ENCODE peak calls at places on chromosomes 4 and X, in nine cellular contexts. One of them, this sample, is unnamed.

GRCh38 chrX:68238568-68238967 is 194.7 kb downstream of the OPHN1 start:
- DNase-seq in IMR-90: no peak
- DNase-seq in HepG2: no peak
- DNase-seq in neural progenitor cell: peak; percentile 21
- DNase-seq in mammary epithelial cell: no peak
- DNase-seq in PC-3: peak; percentile 43
- DNase-seq in GM23338: peak; percentile 64
- DNase-seq in K562: peak; percentile 37
- DNase-seq in H1: peak; percentile 51
- DNase-seq in this sample: no peak

GRCh38 chr4:15336410-15337184 is 91.2 kb upstream of the C1QTNF7 start:
- DNase-seq in IMR-90: peak; percentile 92
- DNase-seq in HepG2: no peak
- DNase-seq in neural progenitor cell: no peak
- DNase-seq in mammary epithelial cell: peak; percentile 34
- DNase-seq in PC-3: peak; percentile 16
- DNase-seq in GM23338: peak; percentile 12
- DNase-seq in K562: no peak
- DNase-seq in H1: no peak
- DNase-seq in this sample: peak; percentile 75

GRCh38 chr4:107155366-107155765 is 119.3 kb upstream of the DKK2 start:
- DNase-seq in IMR-90: no peak
- DNase-seq in HepG2: no peak
- DNase-seq in neural progenitor cell: no peak
- DNase-seq in mammary epithelial cell: no peak
- DNase-seq in PC-3: no peak
- DNase-seq in GM23338: no peak
- DNase-seq in K562: no peak
- DNase-seq in H1: no peak
- DNase-seq in this sample: no peak

GRCh38 chr4:163649557-163650091 is 155.1 kb downstream of the TMA16 start:
- DNase-seq in IMR-90: no peak
- DNase-seq in HepG2: no peak
- DNase-seq in neural progenitor cell: peak; percentile 20
- DNase-seq in mammary epithelial cell: peak; percentile 3
- DNase-seq in PC-3: peak; percentile 65
- DNase-seq in GM23338: no peak
- DNase-seq in K562: no peak
- DNase-seq in H1: no peak
- DNase-seq in this sample: no peak

GRCh38 chr4:143294310-143294709 is 42.4 kb upstream of the GAB1 start:
- DNase-seq in IMR-90: peak; percentile 11
- DNase-seq in HepG2: no peak
- DNase-seq in neural progenitor cell: no peak
- DNase-seq in mammary epithelial cell: no peak
- DNase-seq in PC-3: no peak
- DNase-seq in GM23338: no peak
- DNase-seq in K562: no peak
- DNase-seq in H1: no peak
- DNase-seq in this sample: no peak

GRCh38 chrX:137166591-137166990 is 132.8 kb upstream of the GPR101 start:
- DNase-seq in IMR-90: no peak
- DNase-seq in HepG2: no peak
- DNase-seq in neural progenitor cell: peak; percentile 51
- DNase-seq in mammary epithelial cell: no peak
- DNase-seq in PC-3: peak; percentile 9
- DNase-seq in GM23338: peak; percentile 49
- DNase-seq in K562: peak; percentile 24
- DNase-seq in H1: peak; percentile 57
- DNase-seq in this sample: no peak

GRCh38 chrX:40420899-40421729 is 159.7 kb upstream of the ATP6AP2 start:
- DNase-seq in IMR-90: no peak
- DNase-seq in HepG2: peak; percentile 13
- DNase-seq in neural progenitor cell: peak; percentile 43
- DNase-seq in mammary epithelial cell: peak; percentile 52
- DNase-seq in PC-3: no peak
- DNase-seq in GM23338: no peak
- DNase-seq in K562: peak; percentile 8
- DNase-seq in H1: no peak
- DNase-seq in this sample: no peak

GRCh38 chrX:86121916-86122315 is 26.3 kb upstream of the DACH2 start:
- DNase-seq in IMR-90: no peak
- DNase-seq in HepG2: no peak
- DNase-seq in neural progenitor cell: no peak
- DNase-seq in mammary epithelial cell: no peak
- DNase-seq in PC-3: no peak
- DNase-seq in GM23338: peak; percentile 27
- DNase-seq in K562: peak; percentile 0
- DNase-seq in H1: peak; percentile 46
- DNase-seq in this sample: no peak

GRCh38 chrX:46941341-46941740 is 29.1 kb downstream of the JADE3 start:
- DNase-seq in IMR-90: no peak
- DNase-seq in HepG2: no peak
- DNase-seq in neural progenitor cell: no peak
- DNase-seq in mammary epithelial cell: no peak
- DNase-seq in PC-3: no peak
- DNase-seq in GM23338: no peak
- DNase-seq in K562: no peak
- DNase-seq in H1: no peak
- DNase-seq in this sample: no peak

GRCh38 chrX:41142130-41142529 is 56.9 kb downstream of the USP9X start:
- DNase-seq in IMR-90: no peak
- DNase-seq in HepG2: no peak
- DNase-seq in neural progenitor cell: no peak
- DNase-seq in mammary epithelial cell: no peak
- DNase-seq in PC-3: no peak
- DNase-seq in GM23338: no peak
- DNase-seq in K562: no peak
- DNase-seq in H1: no peak
- DNase-seq in this sample: peak; percentile 10

GRCh38 chrX:130834149-130834548 is 68.9 kb downstream of the ENOX2 start:
- DNase-seq in IMR-90: no peak
- DNase-seq in HepG2: no peak
- DNase-seq in neural progenitor cell: peak; percentile 60
- DNase-seq in mammary epithelial cell: no peak
- DNase-seq in PC-3: no peak
- DNase-seq in GM23338: peak; percentile 59
- DNase-seq in K562: no peak
- DNase-seq in H1: no peak
- DNase-seq in this sample: no peak

GRCh38 chr4:39933689-39934590 is 43.8 kb downstream of the PDS5A start:
- DNase-seq in IMR-90: peak; percentile 69
- DNase-seq in HepG2: no peak
- DNase-seq in neural progenitor cell: no peak
- DNase-seq in mammary epithelial cell: no peak
- DNase-seq in PC-3: no peak
- DNase-seq in GM23338: peak; percentile 21
- DNase-seq in K562: no peak
- DNase-seq in H1: no peak
- DNase-seq in this sample: peak; percentile 21

GRCh38 chr4:2290974-2291704 is 29.2 kb upstream of the MXD4 start:
- DNase-seq in IMR-90: no peak
- DNase-seq in HepG2: no peak
- DNase-seq in neural progenitor cell: no peak
- DNase-seq in mammary epithelial cell: no peak
- DNase-seq in PC-3: no peak
- DNase-seq in GM23338: no peak
- DNase-seq in K562: no peak
- DNase-seq in H1: peak; percentile 45
- DNase-seq in this sample: peak; percentile 56

GRCh38 chrX:22748093-22748999 is 251.4 kb upstream of the DDX53 start:
- DNase-seq in IMR-90: peak; percentile 47
- DNase-seq in HepG2: peak; percentile 13
- DNase-seq in neural progenitor cell: peak; percentile 68
- DNase-seq in mammary epithelial cell: peak; percentile 25
- DNase-seq in PC-3: peak; percentile 63
- DNase-seq in GM23338: peak; percentile 54
- DNase-seq in K562: peak; percentile 32
- DNase-seq in H1: peak; percentile 47
- DNase-seq in this sample: no peak

GRCh38 chr4:337932-338758 is 531 bp downstream of the ZNF141 start:
- DNase-seq in IMR-90: peak; percentile 36
- DNase-seq in HepG2: no peak
- DNase-seq in neural progenitor cell: no peak
- DNase-seq in mammary epithelial cell: peak; percentile 4
- DNase-seq in PC-3: no peak
- DNase-seq in GM23338: no peak
- DNase-seq in K562: no peak
- DNase-seq in H1: peak; percentile 50
- DNase-seq in this sample: peak; percentile 75

GRCh38 chr4:15374697-15375096 is 53.1 kb upstream of the C1QTNF7 start:
- DNase-seq in IMR-90: peak; percentile 31
- DNase-seq in HepG2: no peak
- DNase-seq in neural progenitor cell: no peak
- DNase-seq in mammary epithelial cell: no peak
- DNase-seq in PC-3: no peak
- DNase-seq in GM23338: no peak
- DNase-seq in K562: no peak
- DNase-seq in H1: no peak
- DNase-seq in this sample: no peak

GRCh38 chrX:11533211-11533651 is 132.5 kb downstream of the ARHGAP6 start:
- DNase-seq in IMR-90: peak; percentile 89
- DNase-seq in HepG2: peak; percentile 68
- DNase-seq in neural progenitor cell: peak; percentile 46
- DNase-seq in mammary epithelial cell: peak; percentile 64
- DNase-seq in PC-3: peak; percentile 84
- DNase-seq in GM23338: peak; percentile 67
- DNase-seq in K562: peak; percentile 76
- DNase-seq in H1: no peak
- DNase-seq in this sample: peak; percentile 30

GRCh38 chr4:6278801-6279197 is 9.1 kb downstream of the WFS1 start:
- DNase-seq in IMR-90: peak; percentile 65
- DNase-seq in HepG2: peak; percentile 73
- DNase-seq in neural progenitor cell: no peak
- DNase-seq in mammary epithelial cell: no peak
- DNase-seq in PC-3: no peak
- DNase-seq in GM23338: no peak
- DNase-seq in K562: peak; percentile 51
- DNase-seq in H1: no peak
- DNase-seq in this sample: peak; percentile 95

GRCh38 chr4:108881190-108881589 is 118.3 kb upstream of the ETNPPL start:
- DNase-seq in IMR-90: peak; percentile 96
- DNase-seq in HepG2: no peak
- DNase-seq in neural progenitor cell: peak; percentile 28
- DNase-seq in mammary epithelial cell: peak; percentile 38
- DNase-seq in PC-3: no peak
- DNase-seq in GM23338: no peak
- DNase-seq in K562: no peak
- DNase-seq in H1: no peak
- DNase-seq in this sample: peak; percentile 41

GRCh38 chrX:1423215-1423614 is 29.5 kb downstream of the ASMTL start:
- DNase-seq in IMR-90: no peak
- DNase-seq in HepG2: no peak
- DNase-seq in neural progenitor cell: no peak
- DNase-seq in mammary epithelial cell: no peak
- DNase-seq in PC-3: no peak
- DNase-seq in GM23338: no peak
- DNase-seq in K562: no peak
- DNase-seq in H1: no peak
- DNase-seq in this sample: no peak

DNA sequence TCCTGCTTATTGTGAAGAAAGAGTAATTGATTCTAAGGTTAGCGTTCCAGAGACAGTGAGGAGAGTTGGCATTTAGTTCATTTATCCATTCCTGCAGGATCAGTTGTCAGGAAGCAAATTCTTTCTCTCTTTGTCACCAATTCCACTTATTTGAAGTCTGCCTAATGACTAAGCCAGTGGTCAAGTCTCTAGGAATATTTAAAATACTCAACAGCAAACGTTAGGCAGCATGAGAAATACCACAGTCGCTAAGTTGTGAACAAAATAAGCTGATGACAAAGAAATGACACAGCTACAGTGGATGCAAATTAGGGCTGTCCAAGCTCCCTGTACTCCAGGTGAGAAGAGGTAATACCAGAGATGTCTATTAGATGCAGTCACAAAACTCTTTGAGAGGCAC is 6.6 kb upstream of the MAGEB17 start:
- DNase-seq in IMR-90: peak; percentile 88
- DNase-seq in HepG2: peak; percentile 1
- DNase-seq in neural progenitor cell: no peak
- DNase-seq in mammary epithelial cell: peak; percentile 85
- DNase-seq in PC-3: peak; percentile 93
- DNase-seq in GM23338: no peak
- DNase-seq in K562: no peak
- DNase-seq in H1: no peak
- DNase-seq in this sample: peak; percentile 89
- H2AFZ ChIP-seq in IMR-90: no peak overlapping the region
- H2AFZ ChIP-seq in HepG2: no peak overlapping the region
- H2AFZ ChIP-seq in neural progenitor cell: no peak overlapping the region
- H2AFZ ChIP-seq in mammary epithelial cell: no peak overlapping the region
- H2AFZ ChIP-seq in PC-3: no peak overlapping the region
- H2AFZ ChIP-seq in GM23338: no peak overlapping the region
- H2AFZ ChIP-seq in K562: no peak overlapping the region
- H2AFZ ChIP-seq in H1: no peak overlapping the region
- H2AFZ ChIP-seq in this sample: no peak overlapping the region

DNA sequence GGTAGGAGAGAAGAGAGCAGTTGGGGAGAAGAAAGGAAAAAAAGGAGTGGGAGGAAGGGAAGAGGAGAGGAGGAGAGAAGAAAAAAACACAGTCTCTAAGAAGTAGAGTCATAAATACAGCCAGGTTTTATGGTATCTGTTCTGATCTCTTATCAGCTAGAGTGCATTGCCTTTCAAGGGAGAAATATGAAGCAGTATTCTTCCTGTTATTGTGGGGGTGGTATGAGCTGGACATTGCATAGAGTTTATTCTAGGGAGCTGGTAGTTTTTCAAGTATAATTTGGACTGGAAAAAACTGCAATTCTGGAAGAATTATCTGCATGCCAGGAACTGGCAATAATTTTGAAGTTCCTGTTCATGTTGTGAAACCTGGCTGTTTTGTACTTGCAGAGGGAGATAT is 54.9 kb upstream of the TAB3 start:
- DNase-seq in IMR-90: no peak
- DNase-seq in HepG2: no peak
- DNase-seq in neural progenitor cell: no peak
- DNase-seq in mammary epithelial cell: no peak
- DNase-seq in PC-3: no peak
- DNase-seq in GM23338: no peak
- DNase-seq in K562: peak; percentile 14
- DNase-seq in H1: no peak
- DNase-seq in this sample: no peak
- TF ChIP-seq CTCF in IMR-90: no peak
- TF ChIP-seq CTCF in HepG2: no peak
- TF ChIP-seq CTCF in neural progenitor cell: no peak
- TF ChIP-seq CTCF in mammary epithelial cell: no peak
- TF ChIP-seq CTCF in PC-3: no peak
- TF ChIP-seq CTCF in GM23338: no peak
- TF ChIP-seq CTCF in K562: no peak
- TF ChIP-seq CTCF in H1: no peak
- TF ChIP-seq CTCF in this sample: no peak

GRCh38 chr4:146477054-146477453 is 44.7 kb downstream of the SLC10A7 start:
- DNase-seq in IMR-90: no peak
- DNase-seq in HepG2: no peak
- DNase-seq in neural progenitor cell: no peak
- DNase-seq in mammary epithelial cell: no peak
- DNase-seq in PC-3: no peak
- DNase-seq in GM23338: no peak
- DNase-seq in K562: no peak
- DNase-seq in H1: no peak
- DNase-seq in this sample: no peak
- H3K4me3 ChIP-seq in IMR-90: no peak overlapping the region
- H3K4me3 ChIP-seq in HepG2: no peak overlapping the region
- H3K4me3 ChIP-seq in neural progenitor cell: no peak overlapping the region
- H3K4me3 ChIP-seq in mammary epithelial cell: no peak overlapping the region
- H3K4me3 ChIP-seq in PC-3: no peak overlapping the region
- H3K4me3 ChIP-seq in GM23338: no peak overlapping the region
- H3K4me3 ChIP-seq in K562: no peak overlapping the region
- H3K4me3 ChIP-seq in H1: no peak overlapping the region
- H3K4me3 ChIP-seq in this sample: no peak overlapping the region

GRCh38 chrX:24427747-24428019 is 37.4 kb upstream of the PDK3 start:
- DNase-seq in IMR-90: no peak
- DNase-seq in HepG2: no peak
- DNase-seq in neural progenitor cell: no peak
- DNase-seq in mammary epithelial cell: no peak
- DNase-seq in PC-3: no peak
- DNase-seq in GM23338: no peak
- DNase-seq in K562: no peak
- DNase-seq in H1: no peak
- DNase-seq in this sample: no peak
- H2AFZ ChIP-seq in IMR-90: no peak overlapping the region
- H2AFZ ChIP-seq in HepG2: peak overlapping the region; percentile 86
- H2AFZ ChIP-seq in neural progenitor cell: peak overlapping the region; percentile 96
- H2AFZ ChIP-seq in mammary epithelial cell: peak overlapping the region; percentile 80
- H2AFZ ChIP-seq in PC-3: no peak overlapping the region
- H2AFZ ChIP-seq in GM23338: no peak overlapping the region
- H2AFZ ChIP-seq in K562: no peak overlapping the region
- H2AFZ ChIP-seq in H1: no peak overlapping the region
- H2AFZ ChIP-seq in this sample: no peak overlapping the region

This sample was measured in osteoblast.